ENCODE peak calls at places on chromosomes 3 and 15, in seven cellular contexts. L, H, J, I, R, X and T are unnamed samples.

GRCh38 chr3:53534996-53535395 is 40.6 kb downstream of the CACNA1D start:
- DNase-seq in L (no peak), H (no peak), J (no peak), I (no peak), R (no peak), X (no peak), T (no peak)

GRCh38 chr3:156150434-156151066 is 30.2 kb downstream of the KCNAB1 start:
- DNase-seq in L (no peak), H (no peak), J (no peak), I (no peak), R (peak), X (peak), T (no peak)

GRCh38 chr3:58528629-58529028 is 8.4 kb downstream of the ACOX2 start:
- DNase-seq in L (no peak), H (no peak), J (no peak), I (no peak), R (no peak), X (peak), T (no peak)

GRCh38 chr15:25182098-25182478 is 227.3 kb downstream of the SNRPN start:
- DNase-seq in L (no peak), H (no peak), J (no peak), I (no peak), R (no peak), X (no peak), T (no peak)

GRCh38 chr3:139677341-139678155 is at the start of gene NMNAT3:
- DNase-seq in L (peak), H (peak), J (peak), I (no peak), R (peak), X (peak), T (peak)

GRCh38 chr3:165451671-165452070 is 255.5 kb upstream of the SLITRK3 start:
- DNase-seq in L (no peak), H (no peak), J (no peak), I (no peak), R (no peak), X (no peak), T (no peak)

GRCh38 chr3:13650210-13651056 is 101.5 kb downstream of the FBLN2 start:
- DNase-seq in L (peak), H (peak), J (peak), I (peak), R (peak), X (peak), T (no peak)

GRCh38 chr3:43766672-43767465 is 76.1 kb downstream of the ABHD5 start:
- DNase-seq in L (no peak), H (no peak), J (no peak), I (no peak), R (peak), X (peak), T (no peak)

GRCh38 chr3:154428369-154429206 is 1.4 kb downstream of the GPR149 start:
- DNase-seq in L (no peak), H (no peak), J (no peak), I (no peak), R (peak), X (no peak), T (no peak)

GRCh38 chr3:64184621-64185020 is 40.6 kb downstream of the PRICKLE2 start:
- DNase-seq in L (no peak), H (no peak), J (no peak), I (no peak), R (no peak), X (peak), T (no peak)

GRCh38 chr3:75655501-75655904 is 8.6 kb upstream of the FRG2C start:
- DNase-seq in L (no peak), H (no peak), J (no peak), I (no peak), R (no peak), X (no peak), T (no peak)

GRCh38 chr3:16151109-16151508 is 23.4 kb upstream of the GALNT15 start:
- DNase-seq in L (no peak), H (no peak), J (no peak), I (peak), R (peak), X (peak), T (no peak)

GRCh38 chr15:49627407-49627877 is 6.6 kb downstream of the DTWD1 start:
- DNase-seq in L (no peak), H (no peak), J (no peak), I (peak), R (peak), X (peak), T (no peak)

GRCh38 chr3:134838599-134838998 is 43.5 kb downstream of the EPHB1 start:
- DNase-seq in L (no peak), H (no peak), J (no peak), I (no peak), R (no peak), X (no peak), T (no peak)

GRCh38 chr3:139319428-139320402 is 24.1 kb upstream of the MRPS22 start:
- DNase-seq in L (no peak), H (no peak), J (no peak), I (no peak), R (no peak), X (no peak), T (no peak)

GRCh38 chr3:185555101-185555501 is 2.7 kb upstream of the LIPH start:
- DNase-seq in L (no peak), H (no peak), J (no peak), I (no peak), R (no peak), X (no peak), T (no peak)